ENCODE peak calls at places on chromosome 17, in four cellular contexts. N is AG08396, Y is NCI-H510A treated with DMSO at 0.1 percent for 48 hours, Z is neural progenitor cell. Q is an unnamed sample.

GRCh38 chr17:50052822-50053653 is 2.9 kb upstream of the ITGA3 start:
- DNase-seq in N (no peak), Y (peak), Z (no peak), Q (no peak)

GRCh38 chr17:50903604-50904521 is 37.7 kb upstream of the TOB1 start:
- DNase-seq in N (no peak), Y (peak), Z (no peak), Q (no peak)

GRCh38 chr17:62718420-62718819 is 89.7 kb downstream of the MARCHF10 start:
- DNase-seq in N (no peak), Y (no peak), Z (no peak), Q (no peak)

GRCh38 chr17:60231691-60232090 is 81.9 kb downstream of the CA4 start:
- DNase-seq in N (no peak), Y (no peak), Z (peak), Q (peak)

GRCh38 chr17:19766421-19767270 is 18.5 kb upstream of the ALDH3A1 start:
- DNase-seq in N (peak), Y (peak), Z (peak), Q (peak)

GRCh38 chr17:68640601-68641000 is 39.4 kb upstream of the FAM20A start:
- DNase-seq in N (no peak), Y (no peak), Z (no peak), Q (no peak)

GRCh38 chr17:1413281-1413791 is 13.3 kb upstream of the YWHAE start:
- DNase-seq in N (peak), Y (peak), Z (no peak), Q (peak)

GRCh38 chr17:77178050-77178449 is 37.3 kb downstream of the SEC14L1 start:
- DNase-seq in N (no peak), Y (no peak), Z (no peak), Q (no peak)

GRCh38 chr17:17856386-17856785 is 19.6 kb upstream of the SREBF1 start:
- DNase-seq in N (no peak), Y (no peak), Z (no peak), Q (no peak)

GRCh38 chr17:63247706-63248105 is 198.4 kb downstream of the CYB561 start:
- DNase-seq in N (no peak), Y (no peak), Z (no peak), Q (no peak)

GRCh38 chr17:17749921-17750320 is 68.7 kb downstream of the RAI1 start:
- DNase-seq in N (peak), Y (peak), Z (peak), Q (peak)

GRCh38 chr17:40443988-40444899 is 994 bp downstream of the IGFBP4 start:
- DNase-seq in N (no peak), Y (no peak), Z (no peak), Q (no peak)

GRCh38 chr17:10370209-10370608 is 2.6 kb downstream of the MYH13 start:
- DNase-seq in N (no peak), Y (no peak), Z (no peak), Q (no peak)

GRCh38 chr17:36994438-36994837 is 45.7 kb downstream of the AATF start:
- DNase-seq in N (peak), Y (no peak), Z (no peak), Q (no peak)

GRCh38 chr17:8192070-8192815 is 2.3 kb upstream of the BORCS6 start:
- DNase-seq in N (peak), Y (peak), Z (peak), Q (peak)